ENCODE peak calls at places on chromosomes 4 and X, in four cellular contexts. A, T, W and G are unnamed samples.

GRCh38 chr4:150217804-150218203 is 139.6 kb downstream of the DCLK2 start:
- DNase-seq in T (no peak), A (no peak), W (no peak), G (no peak)

GRCh38 chrX:130810561-130810960 is 92.4 kb downstream of the ENOX2 start:
- DNase-seq in A (no peak), W (no peak), T (no peak), G (no peak)

GRCh38 chr4:31160146-31160545 is 440.0 kb downstream of the PCDH7 start:
- DNase-seq in T (no peak), W (no peak), A (no peak), G (no peak)

GRCh38 chrX:112931900-112932299 is 91.3 kb upstream of the AMOT start:
- DNase-seq in T (no peak), A (no peak), W (no peak), G (no peak)

GRCh38 chrX:136643243-136643642 is 4.7 kb upstream of the CD40LG start:
- DNase-seq in T (no peak), A (no peak), W (no peak), G (no peak)

GRCh38 chr4:26372076-26372475 is 51.3 kb downstream of the RBPJ start:
- DNase-seq in A (no peak), W (no peak), T (no peak), G (no peak)

GRCh38 chr4:20538922-20539321 is 161.3 kb upstream of the PACRGL start:
- DNase-seq in W (no peak), A (no peak), T (no peak), G (no peak)

GRCh38 chr4:55169352-55169959 is 44.1 kb upstream of the KDR start:
- DNase-seq in T (no peak), A (peak; percentile 52), W (no peak), G (no peak)

GRCh38 chr4:89140168-89140759 is 28.9 kb downstream of the TIGD2 start:
- DNase-seq in W (no peak), A (no peak), T (no peak), G (no peak)

GRCh38 chrX:67524950-67525691 is 18.7 kb upstream of the AR start:
- DNase-seq in W (no peak), A (no peak), T (no peak), G (no peak)

GRCh38 chrX:17567173-17567572 is 170.1 kb upstream of the SCML1 start:
- DNase-seq in T (no peak), W (no peak), A (no peak), G (no peak)

GRCh38 chr4:158003212-158003611 is 169.6 kb downstream of the GASK1B start:
- DNase-seq in W (no peak), T (no peak), A (no peak), G (no peak)

GRCh38 chr4:153233761-153234371 is 29.6 kb downstream of the TRIM2 start:
- DNase-seq in A (peak; percentile 88), W (no peak), T (no peak), G (no peak)

GRCh38 chr4:147780137-147780777 is 48.4 kb downstream of the ARHGAP10 start:
- DNase-seq in W (no peak), T (no peak), A (no peak), G (no peak)

GRCh38 chr4:62454535-62454934 is 1254.4 kb downstream of the ADGRL3 start:
- DNase-seq in T (no peak), A (no peak), W (no peak), G (no peak)

GRCh38 chr4:83208776-83209365 is 75.7 kb downstream of the COQ2 start:
- DNase-seq in W (no peak), T (no peak), A (peak; percentile 31), G (no peak)

GRCh38 chrX:150456941-150457340 is 93.8 kb downstream of the MAMLD1 start:
- DNase-seq in W (no peak), T (no peak), A (no peak), G (no peak)

GRCh38 chrX:102044496-102044895 is 81.0 kb upstream of the TCEAL2 start:
- DNase-seq in A (no peak), T (no peak), W (no peak), G (no peak)

GRCh38 chr4:94813221-94813620 is 55.5 kb downstream of the BMPR1B start:
- DNase-seq in T (no peak), A (no peak), W (no peak), G (no peak)

GRCh38 chrX:34275710-34276109 is 143.6 kb upstream of the FAM47A start:
- DNase-seq in T (no peak), W (no peak), A (no peak), G (no peak)

GRCh38 chr4:128288689-128289106 is 1.1 kb upstream of the PGRMC2 start:
- DNase-seq in A (peak; percentile 56), W (no peak), T (no peak), G (no peak)

GRCh38 chr4:155305619-155306018 is 71.1 kb downstream of the MAP9 start:
- DNase-seq in W (no peak), T (no peak), A (no peak), G (no peak)

GRCh38 chr4:126051709-126052424 is 737.1 kb downstream of the FAT4 start:
- DNase-seq in W (no peak), A (peak; percentile 89), T (no peak), G (no peak)

GRCh38 chr4:52014903-52015302 is 5.3 kb downstream of the LRRC66 start:
- DNase-seq in A (no peak), T (no peak), W (no peak), G (no peak)

GRCh38 chr4:94918543-94918942 is 160.8 kb downstream of the BMPR1B start:
- DNase-seq in T (no peak), W (no peak), A (no peak), G (no peak)

GRCh38 chr4:81136161-81136910 is 78.7 kb downstream of the PRKG2 start:
- DNase-seq in A (peak; percentile 96), T (no peak), W (no peak), G (no peak)

GRCh38 chrX:136768469-136769084 is 12.2 kb downstream of the ARHGEF6 start:
- DNase-seq in A (peak; percentile 77), W (peak; percentile 44), T (peak; percentile 58), G (no peak)

GRCh38 chrX:45449982-45450381 is 249.3 kb upstream of the DIPK2B start:
- DNase-seq in A (peak; percentile 31), W (no peak), T (no peak), G (no peak)

DNA sequence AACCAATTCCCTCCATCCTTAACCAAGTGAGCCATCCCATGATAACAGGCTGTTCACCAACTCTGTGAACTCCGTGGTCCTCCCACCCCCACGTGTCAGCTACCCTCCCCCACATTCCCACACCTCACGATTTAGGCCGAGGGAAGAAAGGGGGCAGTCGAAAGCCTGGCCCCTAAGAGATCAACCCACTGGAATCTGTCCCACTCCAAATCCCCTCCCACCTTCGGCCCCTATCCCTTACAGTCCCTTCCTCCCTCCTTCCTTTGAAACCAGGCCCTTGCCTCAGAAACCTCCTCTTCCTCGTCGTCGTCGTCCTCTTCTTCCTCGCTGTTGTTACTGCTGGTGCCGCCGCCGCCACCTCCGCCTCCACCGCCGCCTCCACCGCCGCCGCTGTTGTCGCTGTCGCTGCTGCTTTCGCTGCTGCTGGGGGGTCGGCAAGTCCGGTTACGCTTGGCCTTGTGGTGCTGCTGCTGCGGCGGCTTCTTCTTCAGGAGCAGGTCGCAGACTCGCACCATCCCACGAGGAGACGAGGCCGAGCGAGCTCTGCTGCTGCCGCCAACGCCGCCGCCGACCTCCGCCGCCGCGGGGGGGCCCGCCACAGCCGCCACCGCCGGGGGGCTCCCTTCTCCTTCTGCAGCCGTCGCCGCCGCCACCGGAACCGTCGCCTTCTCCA is 467 bp downstream of the ANKRD17 start:
- DNase-seq in T (peak; percentile 57), A (peak; percentile 32), W (peak; percentile 54), G (no peak)
- TF ChIP-seq CTCF in T (no peak), A (no peak), W (no peak), G (peak; percentile 23)

GRCh38 chr4:39061450-39061849 is 582 bp upstream of the KLHL5 start:
- DNase-seq in T (no peak), W (no peak), A (no peak), G (no peak)
- H3K4me3 ChIP-seq in T (no peak overlapping the region), W (no peak overlapping the region), A (no peak overlapping the region), G (no peak overlapping the region)

GRCh38 chrX:134246282-134246681 is 9.3 kb downstream of the CCDC160 start:
- DNase-seq in A (no peak), W (no peak), T (no peak), G (no peak)
- TF ChIP-seq CTCF in A (no peak), W (no peak), T (no peak), G (peak; percentile 7)

DNA sequence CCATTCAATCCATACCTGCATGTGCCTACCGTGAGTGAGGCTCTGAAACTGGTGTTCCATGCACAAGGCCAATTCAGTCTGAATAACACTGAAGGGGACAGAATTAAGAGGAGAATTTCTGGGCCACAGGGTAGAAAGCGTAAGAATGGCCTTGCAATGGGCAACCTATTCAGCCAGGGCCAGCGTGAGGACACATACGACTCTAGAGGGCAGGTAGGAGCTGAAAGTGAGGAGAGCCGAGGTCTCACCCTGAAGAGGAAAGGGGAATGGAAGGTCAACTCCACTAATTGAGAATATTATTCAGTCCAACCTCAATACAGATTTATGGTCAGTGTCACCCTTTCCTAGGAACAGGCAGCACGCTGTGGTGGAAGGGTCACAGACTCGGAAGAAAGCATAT is 202.2 kb downstream of the TRIML1 start:
- DNase-seq in W (no peak), T (no peak), A (no peak), G (no peak)
- H3K4me3 ChIP-seq in W (no peak overlapping the region), T (no peak overlapping the region), A (no peak overlapping the region), G (no peak overlapping the region)